ENCODE peak calls at places on chromosomes 7 and 10, in four cellular contexts. One of them, this sample, is unnamed.

GRCh38 chr7:125279956-125280355 is 350.3 kb upstream of the POT1 start:
- DNase-seq in neuronal stem cell: no peak
- DNase-seq in H9: no peak
- DNase-seq in IMR-90: no peak
- DNase-seq in this sample: no peak

GRCh38 chr7:25429731-25430130 is 201.4 kb upstream of the NPVF start:
- DNase-seq in H9: no peak
- DNase-seq in IMR-90: no peak
- DNase-seq in neuronal stem cell: no peak
- DNase-seq in this sample: no peak

GRCh38 chr7:41114166-41114565 is 588.7 kb downstream of the INHBA start:
- DNase-seq in neuronal stem cell: no peak
- DNase-seq in H9: no peak
- DNase-seq in IMR-90: peak
- DNase-seq in this sample: no peak

GRCh38 chr7:150368884-150369739 is 490 bp downstream of the REPIN1 start:
- DNase-seq in neuronal stem cell: peak
- DNase-seq in H9: peak
- DNase-seq in IMR-90: peak
- DNase-seq in this sample: peak

GRCh38 chr10:21771219-21771618 is 232.3 kb downstream of the DNAJC1 start:
- DNase-seq in IMR-90: no peak
- DNase-seq in neuronal stem cell: no peak
- DNase-seq in H9: no peak
- DNase-seq in this sample: no peak

GRCh38 chr10:96509017-96509641 is 4.6 kb downstream of the TLL2 start:
- DNase-seq in IMR-90: peak
- DNase-seq in neuronal stem cell: no peak
- DNase-seq in H9: peak
- DNase-seq in this sample: no peak

GRCh38 chr10:13658864-13659685 is 72.3 kb downstream of the PRPF18 start:
- DNase-seq in neuronal stem cell: no peak
- DNase-seq in IMR-90: no peak
- DNase-seq in H9: no peak
- DNase-seq in this sample: no peak

GRCh38 chr10:84537447-84537931 is 209.1 kb downstream of the CCSER2 start:
- DNase-seq in H9: no peak
- DNase-seq in neuronal stem cell: peak
- DNase-seq in IMR-90: peak
- DNase-seq in this sample: peak

GRCh38 chr7:155062431-155062830 is 7.7 kb upstream of the HTR5A start:
- DNase-seq in H9: no peak
- DNase-seq in neuronal stem cell: no peak
- DNase-seq in IMR-90: no peak
- DNase-seq in this sample: no peak

GRCh38 chr7:92691578-92691977 is 101.4 kb upstream of the FAM133B start:
- DNase-seq in H9: no peak
- DNase-seq in IMR-90: peak
- DNase-seq in neuronal stem cell: no peak
- DNase-seq in this sample: peak

GRCh38 chr7:24573554-24574338 is 494 bp downstream of the PALS2 start:
- DNase-seq in neuronal stem cell: peak
- DNase-seq in H9: peak
- DNase-seq in IMR-90: peak
- DNase-seq in this sample: peak

GRCh38 chr7:519429-519973 is at the start of gene PDGFA:
- DNase-seq in IMR-90: peak
- DNase-seq in H9: no peak
- DNase-seq in neuronal stem cell: no peak
- DNase-seq in this sample: peak

GRCh38 chr7:70372768-70373241 is 759.1 kb upstream of the GALNT17 start:
- DNase-seq in H9: no peak
- DNase-seq in neuronal stem cell: no peak
- DNase-seq in IMR-90: no peak
- DNase-seq in this sample: no peak

GRCh38 chr10:32948451-32948850 is 9.6 kb downstream of the ITGB1 start:
- DNase-seq in IMR-90: no peak
- DNase-seq in neuronal stem cell: no peak
- DNase-seq in H9: no peak
- DNase-seq in this sample: no peak

GRCh38 chr7:44107961-44108767 is 4.0 kb downstream of the AEBP1 start:
- DNase-seq in IMR-90: no peak
- DNase-seq in H9: no peak
- DNase-seq in neuronal stem cell: no peak
- DNase-seq in this sample: no peak

GRCh38 chr7:157339777-157340677 is 3.2 kb downstream of the DNAJB6 start:
- DNase-seq in neuronal stem cell: peak
- DNase-seq in IMR-90: peak
- DNase-seq in H9: no peak
- DNase-seq in this sample: peak

GRCh38 chr7:70571986-70572385 is 560.0 kb upstream of the GALNT17 start:
- DNase-seq in neuronal stem cell: no peak
- DNase-seq in IMR-90: no peak
- DNase-seq in H9: no peak
- DNase-seq in this sample: no peak

GRCh38 chr7:27359167-27359731 is 116.6 kb downstream of the EVX1 start:
- DNase-seq in neuronal stem cell: no peak
- DNase-seq in IMR-90: no peak
- DNase-seq in H9: no peak
- DNase-seq in this sample: no peak

GRCh38 chr7:71851776-71852548 is 560.2 kb downstream of the CALN1 start:
- DNase-seq in H9: no peak
- DNase-seq in IMR-90: no peak
- DNase-seq in neuronal stem cell: no peak
- DNase-seq in this sample: no peak

GRCh38 chr10:53702489-53702888 is 929.9 kb upstream of the MBL2 start:
- DNase-seq in H9: no peak
- DNase-seq in neuronal stem cell: no peak
- DNase-seq in IMR-90: no peak
- DNase-seq in this sample: no peak

GRCh38 chr7:121753965-121754364 is 119.0 kb upstream of the PTPRZ1 start:
- DNase-seq in IMR-90: no peak
- DNase-seq in H9: no peak
- DNase-seq in neuronal stem cell: no peak
- DNase-seq in this sample: no peak

GRCh38 chr10:34808789-34809745 is 6.0 kb downstream of the PARD3 start:
- DNase-seq in H9: peak
- DNase-seq in neuronal stem cell: peak
- DNase-seq in IMR-90: peak
- DNase-seq in this sample: no peak

GRCh38 chr10:98217793-98218192 is 50.2 kb downstream of the LOXL4 start:
- DNase-seq in IMR-90: no peak
- DNase-seq in H9: no peak
- DNase-seq in neuronal stem cell: no peak
- DNase-seq in this sample: no peak

GRCh38 chr10:43216931-43217562 is 49.8 kb downstream of the RASGEF1A start:
- DNase-seq in neuronal stem cell: no peak
- DNase-seq in H9: no peak
- DNase-seq in IMR-90: no peak
- DNase-seq in this sample: no peak

GRCh38 chr7:35831208-35831607 is 30.4 kb downstream of the SEPTIN7 start:
- DNase-seq in IMR-90: peak
- DNase-seq in neuronal stem cell: peak
- DNase-seq in H9: no peak
- DNase-seq in this sample: no peak

GRCh38 chr7:46321556-46322205 is 400.6 kb upstream of the IGFBP3 start:
- DNase-seq in H9: no peak
- DNase-seq in IMR-90: peak
- DNase-seq in neuronal stem cell: no peak
- DNase-seq in this sample: peak

GRCh38 chr10:78901694-78902093 is 167.1 kb upstream of the ZMIZ1 start:
- DNase-seq in neuronal stem cell: no peak
- DNase-seq in IMR-90: no peak
- DNase-seq in H9: no peak
- DNase-seq in this sample: no peak

GRCh38 chr7:22443370-22444180 is 56.4 kb downstream of the STEAP1B start:
- DNase-seq in H9: no peak
- DNase-seq in neuronal stem cell: no peak
- DNase-seq in IMR-90: peak
- DNase-seq in this sample: no peak

GRCh38 chr10:119620241-119620753 is 23.5 kb upstream of the TIAL1 start:
- DNase-seq in IMR-90: peak
- DNase-seq in H9: no peak
- DNase-seq in neuronal stem cell: no peak
- DNase-seq in this sample: no peak

GRCh38 chr7:48035967-48036478 is 680 bp downstream of the C7orf57 start:
- DNase-seq in IMR-90: peak
- DNase-seq in H9: no peak
- DNase-seq in neuronal stem cell: peak
- DNase-seq in this sample: peak

GRCh38 chr7:41431671-41432070 is 271.2 kb downstream of the INHBA start:
- DNase-seq in H9: no peak
- DNase-seq in neuronal stem cell: no peak
- DNase-seq in IMR-90: no peak
- DNase-seq in this sample: no peak

GRCh38 chr10:70367195-70367796 is 15.1 kb downstream of the LRRC20 start:
- DNase-seq in H9: no peak
- DNase-seq in neuronal stem cell: no peak
- DNase-seq in IMR-90: peak
- DNase-seq in this sample: no peak

GRCh38 chr10:35835545-35835944 is 193.4 kb upstream of the FZD8 start:
- DNase-seq in H9: no peak
- DNase-seq in IMR-90: no peak
- DNase-seq in neuronal stem cell: no peak
- DNase-seq in this sample: no peak

GRCh38 chr7:79610301-79610700 is 156.8 kb upstream of the MAGI2 start:
- DNase-seq in IMR-90: peak
- DNase-seq in neuronal stem cell: no peak
- DNase-seq in H9: no peak
- DNase-seq in this sample: no peak
- H3K27ac ChIP-seq in IMR-90: no peak
- H3K27ac ChIP-seq in neuronal stem cell: no peak
- H3K27ac ChIP-seq in H9: no peak
- H3K27ac ChIP-seq in this sample: peak

GRCh38 chr10:132163278-132163765 is 23.4 kb upstream of the DPYSL4 start:
- DNase-seq in H9: peak
- DNase-seq in neuronal stem cell: peak
- DNase-seq in IMR-90: no peak
- DNase-seq in this sample: no peak

GRCh38 chr10:132164801-132165278 is 21.9 kb upstream of the DPYSL4 start:
- DNase-seq in IMR-90: no peak
- DNase-seq in H9: peak
- DNase-seq in neuronal stem cell: no peak
- DNase-seq in this sample: no peak

GRCh38 chr10:132162021-132162531 is 24.7 kb upstream of the DPYSL4 start:
- DNase-seq in neuronal stem cell: no peak
- DNase-seq in H9: no peak
- DNase-seq in IMR-90: no peak
- DNase-seq in this sample: no peak

GRCh38 chr10:132163826-132164515 is 22.8 kb upstream of the DPYSL4 start:
- DNase-seq in neuronal stem cell: no peak
- DNase-seq in H9: no peak
- DNase-seq in IMR-90: no peak
- DNase-seq in this sample: no peak

DNA sequence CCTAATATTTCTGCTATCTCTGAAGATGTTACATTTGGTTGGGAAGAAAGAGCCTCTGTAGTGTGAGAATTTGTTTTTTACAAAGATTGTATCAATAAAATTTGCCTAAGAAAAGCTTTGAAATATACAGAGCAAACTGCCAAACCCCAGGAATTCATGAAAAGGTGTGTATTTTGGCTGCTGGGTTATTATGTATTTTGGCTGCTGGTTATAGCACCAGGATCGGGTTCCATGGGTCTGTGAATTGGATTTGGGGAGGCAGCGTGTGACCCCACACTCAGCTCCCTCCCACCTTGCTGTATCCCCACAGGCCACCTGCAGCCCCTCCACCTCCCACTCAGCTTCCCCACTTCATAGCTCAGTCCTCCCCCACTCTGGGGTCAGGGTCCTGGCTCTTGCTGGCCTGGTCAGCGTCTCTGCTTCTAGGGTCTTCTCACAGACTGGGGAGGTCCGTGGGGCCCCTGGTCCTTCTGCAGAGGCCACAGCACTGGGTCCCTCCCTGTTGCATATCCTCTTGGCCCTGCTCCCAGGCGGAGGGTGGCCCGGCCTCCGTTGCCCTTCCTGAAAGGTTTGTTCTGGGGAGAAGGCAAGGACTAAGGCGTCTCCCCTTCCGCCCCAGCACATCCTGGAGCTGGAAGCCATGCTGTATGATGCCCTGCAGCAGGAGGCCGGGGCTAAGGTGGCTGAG is 24.0 kb upstream of the DPYSL4 start:
- DNase-seq in IMR-90: no peak
- DNase-seq in neuronal stem cell: no peak
- DNase-seq in H9: no peak
- DNase-seq in this sample: no peak
- H3K4ac ChIP-seq in IMR-90: no peak
- H3K4ac ChIP-seq in neuronal stem cell: peak
- H3K4ac ChIP-seq in H9: no peak
- H3K4ac ChIP-seq in this sample: no peak

DNA sequence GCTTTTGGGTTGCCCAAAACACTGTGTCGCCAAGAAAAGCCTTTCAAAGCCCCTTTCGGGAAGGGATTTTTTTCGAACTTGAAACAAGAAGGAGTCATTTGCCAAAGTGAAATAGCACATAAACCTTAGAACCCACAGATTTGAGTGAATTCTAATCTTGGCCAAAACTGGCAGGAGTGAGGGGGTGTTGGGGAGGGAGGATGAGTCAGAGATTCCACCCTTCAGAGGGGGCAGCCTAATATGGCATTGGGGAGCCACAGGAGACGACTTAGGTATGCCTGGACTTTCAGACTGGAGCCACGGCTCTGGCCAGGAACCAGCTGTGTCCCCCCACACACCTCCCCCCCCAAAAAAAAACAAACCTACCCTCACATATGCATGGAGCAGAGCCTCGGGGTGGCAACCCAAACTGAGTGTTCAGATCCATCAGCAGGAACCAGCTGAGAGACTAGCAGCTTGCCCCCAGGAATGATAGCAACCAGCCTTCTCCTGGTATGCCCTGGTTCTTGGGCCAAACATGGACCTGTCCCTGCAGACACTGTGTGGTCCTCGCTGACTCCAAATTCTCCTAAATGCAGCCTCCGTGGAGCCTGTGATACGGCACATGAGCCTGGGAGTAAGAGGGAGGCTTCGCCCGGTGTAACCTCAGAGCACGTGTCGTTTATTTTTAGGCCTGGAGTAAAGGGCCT is 138.3 kb downstream of the FGFR2 start:
- DNase-seq in H9: peak
- DNase-seq in IMR-90: no peak
- DNase-seq in neuronal stem cell: no peak
- DNase-seq in this sample: no peak
- H2AK5ac ChIP-seq in H9: no peak
- H2AK5ac ChIP-seq in IMR-90: no peak
- H2AK5ac ChIP-seq in neuronal stem cell: no peak
- H2AK5ac ChIP-seq in this sample: no peak

DNA sequence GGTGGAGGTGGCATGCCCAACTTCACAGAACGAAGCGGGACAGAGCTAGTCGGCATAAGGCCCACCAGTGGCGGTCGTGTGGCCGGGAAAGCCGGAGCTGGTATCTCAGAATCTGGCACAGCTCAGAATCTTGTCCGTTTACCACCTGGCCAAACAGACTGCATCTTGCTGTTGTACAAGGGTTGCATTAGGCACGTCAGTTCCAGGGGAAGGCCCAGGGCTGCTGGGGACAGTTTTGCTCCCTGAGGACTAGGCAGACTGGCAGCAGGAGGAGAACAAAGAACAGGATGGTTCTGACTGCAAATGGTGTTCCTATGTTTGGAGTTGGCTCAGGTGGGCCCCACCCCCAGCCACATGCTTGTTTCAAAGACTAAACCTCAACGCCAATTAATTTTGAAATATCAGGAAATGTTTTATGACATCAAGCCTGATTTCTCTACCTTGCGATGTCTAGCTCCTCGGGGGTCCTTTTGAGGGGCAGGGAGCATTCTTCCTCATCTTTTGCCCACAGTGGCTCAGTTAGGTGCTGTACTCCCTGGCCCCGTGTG is 4.2 kb upstream of the MYH16 start:
- DNase-seq in H9: no peak
- DNase-seq in neuronal stem cell: no peak
- DNase-seq in IMR-90: no peak
- DNase-seq in this sample: no peak
- H3K27ac ChIP-seq in H9: no peak
- H3K27ac ChIP-seq in neuronal stem cell: no peak
- H3K27ac ChIP-seq in IMR-90: no peak
- H3K27ac ChIP-seq in this sample: no peak

This sample was measured in trophoblast cell.